ENCODE peak calls at places on chromosomes 7 and 10, in seven cellular contexts. H is NCI-H2081, M is memory B cell, Y is hypothalamus, I is fibroblast of the conjunctiva, F is right lobe of liver, L is fibroblast of lung. D is an unnamed sample.

GRCh38 chr7:146096994-146097393 is 19.6 kb upstream of the CNTNAP2 start:
- DNase-seq in H (peak), M (no peak), Y (no peak), I (no peak), F (no peak), L (no peak), D (no peak)

GRCh38 chr7:43646603-43647313 is 63.9 kb downstream of the STK17A start:
- DNase-seq in H (no peak), M (no peak), Y (peak), I (no peak), F (no peak), L (peak), D (no peak)

GRCh38 chr10:3499120-3499519 is 285.9 kb downstream of the KLF6 start:
- DNase-seq in H (no peak), M (no peak), Y (no peak), I (no peak), F (no peak), L (peak), D (no peak)

GRCh38 chr7:145848691-145849090 is 267.9 kb upstream of the CNTNAP2 start:
- DNase-seq in H (peak), M (no peak), Y (no peak), I (no peak), F (no peak), L (no peak), D (no peak)

GRCh38 chr7:139752148-139752547 is 25.6 kb downstream of the HIPK2 start:
- DNase-seq in H (no peak), M (no peak), Y (no peak), I (no peak), F (no peak), L (no peak), D (no peak)

GRCh38 chr10:117535752-117536358 is 6.7 kb upstream of the EMX2 start:
- DNase-seq in H (no peak), M (no peak), Y (no peak), I (no peak), F (no peak), L (no peak), D (no peak)

GRCh38 chr7:43141091-43141490 is 28.6 kb downstream of the HECW1 start:
- DNase-seq in H (no peak), M (no peak), Y (no peak), I (no peak), F (no peak), L (peak), D (no peak)

GRCh38 chr7:67413670-67414069 is 417.0 kb downstream of the TYW1 start:
- DNase-seq in H (peak), M (no peak), Y (no peak), I (no peak), F (no peak), L (no peak), D (no peak)

GRCh38 chr7:13181221-13181620 is 493.8 kb downstream of the ARL4A start:
- DNase-seq in H (no peak), M (no peak), Y (no peak), I (no peak), F (no peak), L (peak), D (no peak)

GRCh38 chr7:142535123-142535779 is 214.0 kb upstream of the PRSS1 start:
- DNase-seq in H (peak), M (peak), Y (peak), I (peak), F (no peak), L (peak), D (peak)

GRCh38 chr7:97187067-97187466 is 69.6 kb downstream of the SDHAF3 start:
- DNase-seq in H (no peak), M (no peak), Y (no peak), I (peak), F (no peak), L (peak), D (no peak)

GRCh38 chr7:128447944-128448556 is 7.6 kb upstream of the HILPDA start:
- DNase-seq in H (no peak), M (no peak), Y (no peak), I (no peak), F (no peak), L (no peak), D (no peak)

GRCh38 chr7:87110778-87111177 is 41.5 kb upstream of the DMTF1 start:
- DNase-seq in H (no peak), M (no peak), Y (no peak), I (no peak), F (no peak), L (peak), D (no peak)

GRCh38 chr10:82943142-82943541 is 1068.1 kb downstream of the NRG3 start:
- DNase-seq in H (no peak), M (no peak), Y (no peak), I (no peak), F (no peak), L (peak), D (no peak)

GRCh38 chr7:131513245-131514061 is 43.0 kb downstream of the PODXL start:
- DNase-seq in H (peak), M (peak), Y (peak), I (peak), F (peak), L (peak), D (peak)

GRCh38 chr7:130350945-130351663 is 6.5 kb downstream of the CPA5 start:
- DNase-seq in H (no peak), M (no peak), Y (no peak), I (no peak), F (no peak), L (no peak), D (no peak)

GRCh38 chr10:109450702-109451101 is 472.6 kb downstream of the XPNPEP1 start:
- DNase-seq in H (no peak), M (no peak), Y (no peak), I (no peak), F (no peak), L (no peak), D (no peak)

GRCh38 chr7:78535655-78536054 is 737.1 kb downstream of the PHTF2 start:
- DNase-seq in H (no peak), M (no peak), Y (no peak), I (no peak), F (no peak), L (no peak), D (no peak)

GRCh38 chr10:124998624-124999291 is 56.8 kb downstream of the ZRANB1 start:
- DNase-seq in H (no peak), M (no peak), Y (no peak), I (no peak), F (peak), L (no peak), D (no peak)

GRCh38 chr10:105473170-105473569 is 832.1 kb downstream of the SORCS3 start:
- DNase-seq in H (no peak), M (no peak), Y (no peak), I (no peak), F (no peak), L (no peak), D (no peak)

GRCh38 chr7:94578615-94579014 is 69.0 kb downstream of the CASD1 start:
- DNase-seq in H (no peak), M (no peak), Y (no peak), I (no peak), F (no peak), L (no peak), D (no peak)

GRCh38 chr10:123141791-123142700 is 5.9 kb upstream of the HMX2 start:
- DNase-seq in H (no peak), M (no peak), Y (no peak), I (no peak), F (no peak), L (no peak), D (no peak)

GRCh38 chr10:112546474-112546873 is 99.5 kb downstream of the VTI1A start:
- DNase-seq in H (no peak), M (no peak), Y (no peak), I (no peak), F (no peak), L (no peak), D (no peak)

GRCh38 chr7:87833130-87833529 is 43.0 kb downstream of the SLC25A40 start:
- DNase-seq in H (no peak), M (no peak), Y (no peak), I (no peak), F (no peak), L (no peak), D (no peak)

GRCh38 chr7:96327429-96327828 is 5.5 kb upstream of the SLC25A13 start:
- DNase-seq in H (peak), M (no peak), Y (no peak), I (no peak), F (no peak), L (no peak), D (no peak)

GRCh38 chr7:90917536-90917935 is 321.4 kb downstream of the CDK14 start:
- DNase-seq in H (peak), M (no peak), Y (no peak), I (no peak), F (no peak), L (no peak), D (no peak)

GRCh38 chr7:34451923-34452322 is 206.1 kb upstream of the NPSR1 start:
- DNase-seq in H (no peak), M (no peak), Y (no peak), I (no peak), F (no peak), L (peak), D (no peak)